ENCODE peak calls at places on chromosomes 1 and 21, in seven cellular contexts. One of them, this sample, is unnamed.

GRCh38 chr21:31509108-31510017 is 150.1 kb upstream of the SOD1 start:
- DNase-seq in fibroblast of mammary gland: peak; percentile 32
- DNase-seq in skeletal muscle cell: no peak
- DNase-seq in SK-N-SH: no peak
- DNase-seq in WERI-Rb-1: peak; percentile 35
- DNase-seq in small intestine: peak; percentile 3
- DNase-seq in choroid plexus epithelial cell: peak; percentile 73
- DNase-seq in this sample: no peak

GRCh38 chr1:245901037-245901436 is 606.0 kb downstream of the SMYD3 start:
- DNase-seq in skeletal muscle cell: no peak
- DNase-seq in choroid plexus epithelial cell: no peak
- DNase-seq in WERI-Rb-1: no peak
- DNase-seq in fibroblast of mammary gland: peak; percentile 17
- DNase-seq in SK-N-SH: no peak
- DNase-seq in small intestine: no peak
- DNase-seq in this sample: no peak

GRCh38 chr21:44982558-44983244 is 42.9 kb downstream of the SLX9 start:
- DNase-seq in SK-N-SH: no peak
- DNase-seq in fibroblast of mammary gland: no peak
- DNase-seq in choroid plexus epithelial cell: peak; percentile 75
- DNase-seq in WERI-Rb-1: no peak
- DNase-seq in small intestine: peak; percentile 5
- DNase-seq in skeletal muscle cell: peak; percentile 62
- DNase-seq in this sample: no peak

GRCh38 chr1:25651824-25652741 is 35.5 kb downstream of the MAN1C1 start:
- DNase-seq in SK-N-SH: peak; percentile 8
- DNase-seq in choroid plexus epithelial cell: no peak
- DNase-seq in fibroblast of mammary gland: no peak
- DNase-seq in skeletal muscle cell: no peak
- DNase-seq in WERI-Rb-1: no peak
- DNase-seq in small intestine: no peak
- DNase-seq in this sample: no peak

GRCh38 chr1:32224285-32224684 is 2.1 kb downstream of the EIF3I start:
- DNase-seq in fibroblast of mammary gland: no peak
- DNase-seq in skeletal muscle cell: no peak
- DNase-seq in small intestine: no peak
- DNase-seq in WERI-Rb-1: no peak
- DNase-seq in SK-N-SH: no peak
- DNase-seq in choroid plexus epithelial cell: no peak
- DNase-seq in this sample: no peak

GRCh38 chr1:204408074-204408507 is 3.5 kb downstream of the PPP1R15B start:
- DNase-seq in skeletal muscle cell: no peak
- DNase-seq in fibroblast of mammary gland: peak; percentile 78
- DNase-seq in WERI-Rb-1: no peak
- DNase-seq in choroid plexus epithelial cell: peak; percentile 83
- DNase-seq in small intestine: peak; percentile 63
- DNase-seq in SK-N-SH: peak; percentile 33
- DNase-seq in this sample: no peak

GRCh38 chr1:112429749-112430148 is 33.7 kb downstream of the CTTNBP2NL start:
- DNase-seq in small intestine: no peak
- DNase-seq in WERI-Rb-1: no peak
- DNase-seq in choroid plexus epithelial cell: no peak
- DNase-seq in fibroblast of mammary gland: no peak
- DNase-seq in SK-N-SH: no peak
- DNase-seq in skeletal muscle cell: no peak
- DNase-seq in this sample: no peak

GRCh38 chr1:81571946-81572345 is 228.8 kb upstream of the ADGRL2 start:
- DNase-seq in SK-N-SH: no peak
- DNase-seq in choroid plexus epithelial cell: no peak
- DNase-seq in WERI-Rb-1: no peak
- DNase-seq in fibroblast of mammary gland: no peak
- DNase-seq in small intestine: no peak
- DNase-seq in skeletal muscle cell: no peak
- DNase-seq in this sample: no peak

GRCh38 chr1:59008599-59009347 is 224.9 kb upstream of the JUN start:
- DNase-seq in WERI-Rb-1: no peak
- DNase-seq in small intestine: no peak
- DNase-seq in choroid plexus epithelial cell: peak; percentile 57
- DNase-seq in SK-N-SH: no peak
- DNase-seq in skeletal muscle cell: no peak
- DNase-seq in fibroblast of mammary gland: peak; percentile 55
- DNase-seq in this sample: no peak

GRCh38 chr1:223652436-223652901 is 13.0 kb downstream of the CAPN8 start:
- DNase-seq in fibroblast of mammary gland: no peak
- DNase-seq in SK-N-SH: peak; percentile 15
- DNase-seq in skeletal muscle cell: peak; percentile 4
- DNase-seq in WERI-Rb-1: no peak
- DNase-seq in choroid plexus epithelial cell: no peak
- DNase-seq in small intestine: no peak
- DNase-seq in this sample: no peak

GRCh38 chr1:160640359-160641123 is 6.3 kb downstream of the SLAMF1 start:
- DNase-seq in choroid plexus epithelial cell: peak; percentile 44
- DNase-seq in skeletal muscle cell: no peak
- DNase-seq in WERI-Rb-1: no peak
- DNase-seq in SK-N-SH: no peak
- DNase-seq in fibroblast of mammary gland: no peak
- DNase-seq in small intestine: no peak
- DNase-seq in this sample: no peak

GRCh38 chr1:115284209-115284608 is 53.8 kb downstream of the NGF start:
- DNase-seq in fibroblast of mammary gland: no peak
- DNase-seq in SK-N-SH: no peak
- DNase-seq in choroid plexus epithelial cell: no peak
- DNase-seq in WERI-Rb-1: no peak
- DNase-seq in small intestine: no peak
- DNase-seq in skeletal muscle cell: no peak
- DNase-seq in this sample: no peak

GRCh38 chr1:179706339-179706941 is 36.7 kb upstream of the FAM163A start:
- DNase-seq in SK-N-SH: peak; percentile 56
- DNase-seq in small intestine: peak; percentile 63
- DNase-seq in choroid plexus epithelial cell: peak; percentile 84
- DNase-seq in fibroblast of mammary gland: peak; percentile 64
- DNase-seq in WERI-Rb-1: peak; percentile 66
- DNase-seq in skeletal muscle cell: peak; percentile 14
- DNase-seq in this sample: no peak

GRCh38 chr1:57632401-57632800 is 208.5 kb upstream of the DAB1 start:
- DNase-seq in small intestine: no peak
- DNase-seq in WERI-Rb-1: no peak
- DNase-seq in skeletal muscle cell: no peak
- DNase-seq in fibroblast of mammary gland: no peak
- DNase-seq in choroid plexus epithelial cell: peak; percentile 54
- DNase-seq in SK-N-SH: no peak
- DNase-seq in this sample: peak; percentile 9

GRCh38 chr1:111649227-111649626 is 29.6 kb downstream of the RAP1A start:
- DNase-seq in SK-N-SH: no peak
- DNase-seq in small intestine: no peak
- DNase-seq in fibroblast of mammary gland: no peak
- DNase-seq in skeletal muscle cell: no peak
- DNase-seq in WERI-Rb-1: no peak
- DNase-seq in choroid plexus epithelial cell: no peak
- DNase-seq in this sample: no peak

GRCh38 chr1:116760487-116760886 is 6.3 kb downstream of the CD2 start:
- DNase-seq in WERI-Rb-1: no peak
- DNase-seq in choroid plexus epithelial cell: no peak
- DNase-seq in skeletal muscle cell: no peak
- DNase-seq in SK-N-SH: no peak
- DNase-seq in small intestine: no peak
- DNase-seq in fibroblast of mammary gland: no peak
- DNase-seq in this sample: no peak

GRCh38 chr1:116762281-116762680 is 8.1 kb downstream of the CD2 start:
- DNase-seq in small intestine: no peak
- DNase-seq in SK-N-SH: no peak
- DNase-seq in skeletal muscle cell: no peak
- DNase-seq in fibroblast of mammary gland: no peak
- DNase-seq in choroid plexus epithelial cell: no peak
- DNase-seq in WERI-Rb-1: no peak
- DNase-seq in this sample: no peak

GRCh38 chr1:116760996-116761665 is 6.9 kb downstream of the CD2 start:
- DNase-seq in SK-N-SH: no peak
- DNase-seq in choroid plexus epithelial cell: no peak
- DNase-seq in WERI-Rb-1: no peak
- DNase-seq in small intestine: no peak
- DNase-seq in fibroblast of mammary gland: no peak
- DNase-seq in skeletal muscle cell: no peak
- DNase-seq in this sample: no peak

GRCh38 chr1:116762781-116763115 is 8.5 kb downstream of the CD2 start:
- DNase-seq in small intestine: no peak
- DNase-seq in SK-N-SH: no peak
- DNase-seq in WERI-Rb-1: no peak
- DNase-seq in choroid plexus epithelial cell: no peak
- DNase-seq in skeletal muscle cell: no peak
- DNase-seq in fibroblast of mammary gland: no peak
- DNase-seq in this sample: no peak

GRCh38 chr1:116759636-116760035 is 5.4 kb downstream of the CD2 start:
- DNase-seq in small intestine: no peak
- DNase-seq in fibroblast of mammary gland: no peak
- DNase-seq in WERI-Rb-1: no peak
- DNase-seq in SK-N-SH: no peak
- DNase-seq in skeletal muscle cell: no peak
- DNase-seq in choroid plexus epithelial cell: no peak
- DNase-seq in this sample: no peak
- H3K4me3 ChIP-seq in small intestine: no peak overlapping the region
- H3K4me3 ChIP-seq in fibroblast of mammary gland: no peak overlapping the region
- H3K4me3 ChIP-seq in WERI-Rb-1: no peak overlapping the region
- H3K4me3 ChIP-seq in SK-N-SH: no peak overlapping the region
- H3K4me3 ChIP-seq in skeletal muscle cell: no peak overlapping the region
- H3K4me3 ChIP-seq in choroid plexus epithelial cell: no peak overlapping the region
- H3K4me3 ChIP-seq in this sample: no peak overlapping the region

GRCh38 chr1:172180886-172181285 is 239.6 kb upstream of the C1orf105 start:
- DNase-seq in skeletal muscle cell: no peak
- DNase-seq in fibroblast of mammary gland: peak; percentile 71
- DNase-seq in SK-N-SH: no peak
- DNase-seq in small intestine: peak; percentile 70
- DNase-seq in choroid plexus epithelial cell: peak; percentile 79
- DNase-seq in WERI-Rb-1: no peak
- DNase-seq in this sample: no peak
- H3K4me3 ChIP-seq in skeletal muscle cell: peak overlapping the region; percentile 20
- H3K4me3 ChIP-seq in fibroblast of mammary gland: peak overlapping the region; percentile 5
- H3K4me3 ChIP-seq in SK-N-SH: peak overlapping the region; percentile 25
- H3K4me3 ChIP-seq in small intestine: no peak overlapping the region
- H3K4me3 ChIP-seq in choroid plexus epithelial cell: no peak overlapping the region
- H3K4me3 ChIP-seq in WERI-Rb-1: no peak overlapping the region
- H3K4me3 ChIP-seq in this sample: no peak overlapping the region

GRCh38 chr1:154970631-154971340 is at the start of gene SHC1:
- DNase-seq in choroid plexus epithelial cell: peak; percentile 94
- DNase-seq in fibroblast of mammary gland: peak; percentile 94
- DNase-seq in skeletal muscle cell: peak; percentile 84
- DNase-seq in WERI-Rb-1: peak; percentile 98
- DNase-seq in small intestine: peak; percentile 61
- DNase-seq in SK-N-SH: peak; percentile 90
- DNase-seq in this sample: peak; percentile 70

GRCh38 chr1:154969246-154969645 is 1.3 kb downstream of the SHC1 start:
- DNase-seq in SK-N-SH: no peak
- DNase-seq in WERI-Rb-1: no peak
- DNase-seq in small intestine: no peak
- DNase-seq in fibroblast of mammary gland: no peak
- DNase-seq in choroid plexus epithelial cell: no peak
- DNase-seq in skeletal muscle cell: no peak
- DNase-seq in this sample: no peak

GRCh38 chr1:154968731-154969130 is 1.8 kb downstream of the SHC1 start:
- DNase-seq in choroid plexus epithelial cell: no peak
- DNase-seq in fibroblast of mammary gland: no peak
- DNase-seq in SK-N-SH: peak; percentile 69
- DNase-seq in small intestine: no peak
- DNase-seq in skeletal muscle cell: no peak
- DNase-seq in WERI-Rb-1: no peak
- DNase-seq in this sample: no peak

GRCh38 chr1:154971341-154971998 is 923 bp upstream of the SHC1 start:
- DNase-seq in WERI-Rb-1: no peak
- DNase-seq in small intestine: peak; percentile 66
- DNase-seq in choroid plexus epithelial cell: peak; percentile 61
- DNase-seq in skeletal muscle cell: no peak
- DNase-seq in SK-N-SH: no peak
- DNase-seq in fibroblast of mammary gland: no peak
- DNase-seq in this sample: no peak

DNA sequence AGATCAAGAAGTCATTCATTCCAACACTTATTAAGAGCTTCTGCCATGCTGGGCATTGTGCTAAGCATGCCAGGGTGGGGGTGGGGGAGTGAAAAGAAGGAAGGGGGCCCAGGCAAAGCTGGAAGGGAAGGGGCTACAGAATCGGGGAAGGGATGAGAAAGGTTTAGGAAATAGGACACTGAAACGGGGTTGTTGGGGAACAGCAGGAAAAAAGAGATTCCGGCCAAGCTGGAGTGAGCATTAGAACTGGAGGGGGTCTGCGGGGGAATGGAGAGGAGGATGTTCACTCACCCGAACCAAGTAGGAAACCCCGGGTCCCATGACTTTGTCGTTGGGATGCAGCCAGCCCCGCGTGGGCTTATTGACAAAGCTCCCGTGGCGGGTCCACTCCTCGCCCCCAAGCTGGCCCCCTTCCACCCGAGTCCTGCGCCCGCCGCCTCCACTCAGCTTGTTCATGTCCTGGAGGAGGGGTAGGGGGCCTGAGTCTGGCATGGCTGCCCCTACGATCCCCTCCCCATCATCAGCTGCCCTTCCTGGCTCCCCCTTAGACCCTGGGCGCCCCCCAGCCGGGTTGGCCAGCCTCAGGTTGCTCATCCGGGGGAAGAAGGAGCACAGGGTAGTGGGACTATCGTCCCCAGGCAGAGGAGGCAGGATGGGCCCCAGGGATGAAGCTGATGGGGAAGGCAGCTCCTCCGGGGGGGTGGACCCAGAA is 650 bp downstream of the SHC1 start:
- DNase-seq in small intestine: no peak
- DNase-seq in skeletal muscle cell: no peak
- DNase-seq in fibroblast of mammary gland: no peak
- DNase-seq in choroid plexus epithelial cell: peak; percentile 29
- DNase-seq in SK-N-SH: no peak
- DNase-seq in WERI-Rb-1: no peak
- DNase-seq in this sample: no peak
- H3K4me3 ChIP-seq in small intestine: peak overlapping the region; percentile 1
- H3K4me3 ChIP-seq in skeletal muscle cell: peak overlapping the region; percentile 94
- H3K4me3 ChIP-seq in fibroblast of mammary gland: peak overlapping the region; percentile 79
- H3K4me3 ChIP-seq in choroid plexus epithelial cell: peak overlapping the region; percentile 71
- H3K4me3 ChIP-seq in SK-N-SH: peak overlapping the region; percentile 90
- H3K4me3 ChIP-seq in WERI-Rb-1: no peak overlapping the region
- H3K4me3 ChIP-seq in this sample: peak overlapping the region; percentile 50

DNA sequence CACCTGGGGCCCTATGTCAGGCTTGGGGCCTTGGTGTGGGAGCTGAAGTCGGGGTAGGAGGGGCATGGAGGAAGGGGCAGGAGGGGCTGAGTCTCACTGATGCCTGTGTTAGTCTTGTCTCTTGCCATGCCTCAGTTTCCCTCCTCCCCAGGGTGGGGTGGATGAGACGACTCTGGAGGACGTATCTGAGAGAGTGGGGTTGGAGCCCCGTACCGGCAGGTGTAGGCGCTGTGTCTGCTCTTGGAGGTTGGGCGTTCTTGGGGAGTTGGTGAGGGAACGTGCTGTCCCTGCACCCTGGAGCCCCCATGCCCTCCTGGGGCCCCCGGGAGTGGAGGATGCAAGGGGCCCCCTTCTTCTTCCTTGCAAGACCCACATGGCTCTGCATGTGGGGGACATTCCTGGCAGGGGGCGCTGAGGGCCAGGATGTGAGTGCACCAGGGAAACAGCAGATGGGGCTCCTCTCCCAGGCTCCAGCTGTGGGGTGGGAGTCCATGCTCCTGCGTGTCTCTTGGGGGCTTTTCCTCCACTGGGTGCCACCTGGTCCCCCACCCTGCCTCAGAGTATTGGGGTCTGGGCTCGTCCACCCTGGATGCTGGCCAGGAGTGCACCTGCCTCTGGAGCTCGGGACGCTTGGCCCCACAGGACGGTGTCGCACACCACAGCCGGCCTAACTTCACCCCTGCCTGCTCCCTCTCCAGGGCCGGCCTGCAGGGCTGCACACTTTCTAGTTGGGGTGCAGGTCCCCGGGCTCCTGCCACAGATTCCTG is 1.4 kb upstream of the TNFRSF14 start:
- DNase-seq in skeletal muscle cell: no peak
- DNase-seq in fibroblast of mammary gland: no peak
- DNase-seq in choroid plexus epithelial cell: peak; percentile 50
- DNase-seq in small intestine: peak; percentile 57
- DNase-seq in WERI-Rb-1: peak; percentile 55
- DNase-seq in SK-N-SH: peak; percentile 77
- DNase-seq in this sample: no peak
- H3K4me3 ChIP-seq in skeletal muscle cell: no peak overlapping the region
- H3K4me3 ChIP-seq in fibroblast of mammary gland: no peak overlapping the region
- H3K4me3 ChIP-seq in choroid plexus epithelial cell: no peak overlapping the region
- H3K4me3 ChIP-seq in small intestine: no peak overlapping the region
- H3K4me3 ChIP-seq in WERI-Rb-1: no peak overlapping the region
- H3K4me3 ChIP-seq in SK-N-SH: no peak overlapping the region
- H3K4me3 ChIP-seq in this sample: no peak overlapping the region

This sample was measured in kidney epithelial cell.